ENCODE peak calls at places on chromosomes 1 and 21, in seven cellular contexts. One of them, this sample, is unnamed.

GRCh38 chr1:60978421-60979357 is 103.7 kb upstream of the NFIA start:
- DNase-seq in activated gamma-delta T cell treated with Interleukin-2 at 50 U/mL for 16 hours: peak; percentile 7
- DNase-seq in epithelial cell of esophagus: peak; percentile 74
- DNase-seq in breast epithelium: no peak
- DNase-seq in AG20443: peak; percentile 57
- DNase-seq in progenitor cell of endocrine pancreas: no peak
- DNase-seq in activated CD8-positive, alpha-beta memory T cell treated with anti-CD3 and anti-CD28 coated beads for 24 hours: peak; percentile 56
- DNase-seq in this sample: peak; percentile 11

GRCh38 chr1:196910208-196910607 is 22.4 kb downstream of the CFHR4 start:
- DNase-seq in activated gamma-delta T cell treated with Interleukin-2 at 50 U/mL for 16 hours: no peak
- DNase-seq in epithelial cell of esophagus: peak; percentile 7
- DNase-seq in breast epithelium: no peak
- DNase-seq in AG20443: no peak
- DNase-seq in progenitor cell of endocrine pancreas: no peak
- DNase-seq in activated CD8-positive, alpha-beta memory T cell treated with anti-CD3 and anti-CD28 coated beads for 24 hours: no peak
- DNase-seq in this sample: no peak

GRCh38 chr21:34018185-34018584 is 55.2 kb upstream of the MRPS6 start:
- DNase-seq in activated gamma-delta T cell treated with Interleukin-2 at 50 U/mL for 16 hours: no peak
- DNase-seq in epithelial cell of esophagus: no peak
- DNase-seq in breast epithelium: no peak
- DNase-seq in AG20443: no peak
- DNase-seq in progenitor cell of endocrine pancreas: no peak
- DNase-seq in activated CD8-positive, alpha-beta memory T cell treated with anti-CD3 and anti-CD28 coated beads for 24 hours: no peak
- DNase-seq in this sample: no peak

GRCh38 chr21:37257526-37257966 is 9.6 kb downstream of the VPS26C start:
- DNase-seq in activated gamma-delta T cell treated with Interleukin-2 at 50 U/mL for 16 hours: no peak
- DNase-seq in epithelial cell of esophagus: peak; percentile 30
- DNase-seq in breast epithelium: no peak
- DNase-seq in AG20443: peak; percentile 42
- DNase-seq in progenitor cell of endocrine pancreas: no peak
- DNase-seq in activated CD8-positive, alpha-beta memory T cell treated with anti-CD3 and anti-CD28 coated beads for 24 hours: no peak
- DNase-seq in this sample: no peak

GRCh38 chr21:26852422-26852821 is 7.2 kb upstream of the ADAMTS1 start:
- DNase-seq in activated gamma-delta T cell treated with Interleukin-2 at 50 U/mL for 16 hours: no peak
- DNase-seq in epithelial cell of esophagus: no peak
- DNase-seq in breast epithelium: no peak
- DNase-seq in AG20443: no peak
- DNase-seq in progenitor cell of endocrine pancreas: no peak
- DNase-seq in activated CD8-positive, alpha-beta memory T cell treated with anti-CD3 and anti-CD28 coated beads for 24 hours: no peak
- DNase-seq in this sample: no peak

GRCh38 chr1:108878678-108879077 is 1.9 kb downstream of the GPSM2 start:
- DNase-seq in activated gamma-delta T cell treated with Interleukin-2 at 50 U/mL for 16 hours: no peak
- DNase-seq in epithelial cell of esophagus: no peak
- DNase-seq in breast epithelium: no peak
- DNase-seq in AG20443: no peak
- DNase-seq in progenitor cell of endocrine pancreas: no peak
- DNase-seq in activated CD8-positive, alpha-beta memory T cell treated with anti-CD3 and anti-CD28 coated beads for 24 hours: no peak
- DNase-seq in this sample: no peak

GRCh38 chr1:78143152-78143551 is 97.4 kb downstream of the GIPC2 start:
- DNase-seq in activated gamma-delta T cell treated with Interleukin-2 at 50 U/mL for 16 hours: no peak
- DNase-seq in epithelial cell of esophagus: no peak
- DNase-seq in breast epithelium: no peak
- DNase-seq in AG20443: no peak
- DNase-seq in progenitor cell of endocrine pancreas: no peak
- DNase-seq in activated CD8-positive, alpha-beta memory T cell treated with anti-CD3 and anti-CD28 coated beads for 24 hours: no peak
- DNase-seq in this sample: peak; percentile 14

GRCh38 chr1:17118268-17118667 is 983 bp downstream of the PADI2 start:
- DNase-seq in activated gamma-delta T cell treated with Interleukin-2 at 50 U/mL for 16 hours: no peak
- DNase-seq in epithelial cell of esophagus: no peak
- DNase-seq in breast epithelium: no peak
- DNase-seq in AG20443: no peak
- DNase-seq in progenitor cell of endocrine pancreas: no peak
- DNase-seq in activated CD8-positive, alpha-beta memory T cell treated with anti-CD3 and anti-CD28 coated beads for 24 hours: no peak
- DNase-seq in this sample: no peak

GRCh38 chr21:21232320-21232719 is 234.1 kb downstream of the NCAM2 start:
- DNase-seq in activated gamma-delta T cell treated with Interleukin-2 at 50 U/mL for 16 hours: no peak
- DNase-seq in epithelial cell of esophagus: peak; percentile 1
- DNase-seq in breast epithelium: no peak
- DNase-seq in AG20443: peak; percentile 18
- DNase-seq in progenitor cell of endocrine pancreas: no peak
- DNase-seq in activated CD8-positive, alpha-beta memory T cell treated with anti-CD3 and anti-CD28 coated beads for 24 hours: no peak
- DNase-seq in this sample: no peak

GRCh38 chr21:41605178-41605933 is 97.4 kb upstream of the TMPRSS2 start:
- DNase-seq in activated gamma-delta T cell treated with Interleukin-2 at 50 U/mL for 16 hours: no peak
- DNase-seq in epithelial cell of esophagus: peak; percentile 61
- DNase-seq in breast epithelium: no peak
- DNase-seq in AG20443: no peak
- DNase-seq in progenitor cell of endocrine pancreas: no peak
- DNase-seq in activated CD8-positive, alpha-beta memory T cell treated with anti-CD3 and anti-CD28 coated beads for 24 hours: no peak
- DNase-seq in this sample: no peak

GRCh38 chr1:114208659-114209215 is 55.1 kb upstream of the SYT6 start:
- DNase-seq in activated gamma-delta T cell treated with Interleukin-2 at 50 U/mL for 16 hours: no peak
- DNase-seq in epithelial cell of esophagus: no peak
- DNase-seq in breast epithelium: no peak
- DNase-seq in AG20443: no peak
- DNase-seq in progenitor cell of endocrine pancreas: no peak
- DNase-seq in activated CD8-positive, alpha-beta memory T cell treated with anti-CD3 and anti-CD28 coated beads for 24 hours: no peak
- DNase-seq in this sample: no peak

GRCh38 chr1:8545078-8545477 is 227.2 kb downstream of the SLC45A1 start:
- DNase-seq in activated gamma-delta T cell treated with Interleukin-2 at 50 U/mL for 16 hours: no peak
- DNase-seq in epithelial cell of esophagus: peak; percentile 79
- DNase-seq in breast epithelium: no peak
- DNase-seq in AG20443: no peak
- DNase-seq in progenitor cell of endocrine pancreas: no peak
- DNase-seq in activated CD8-positive, alpha-beta memory T cell treated with anti-CD3 and anti-CD28 coated beads for 24 hours: no peak
- DNase-seq in this sample: no peak

GRCh38 chr1:194959795-194960194 is 1648.4 kb downstream of the KCNT2 start:
- DNase-seq in activated gamma-delta T cell treated with Interleukin-2 at 50 U/mL for 16 hours: no peak
- DNase-seq in epithelial cell of esophagus: no peak
- DNase-seq in breast epithelium: no peak
- DNase-seq in AG20443: no peak
- DNase-seq in progenitor cell of endocrine pancreas: no peak
- DNase-seq in activated CD8-positive, alpha-beta memory T cell treated with anti-CD3 and anti-CD28 coated beads for 24 hours: no peak
- DNase-seq in this sample: no peak

GRCh38 chr1:21904725-21905520 is 32.2 kb downstream of the HSPG2 start:
- DNase-seq in activated gamma-delta T cell treated with Interleukin-2 at 50 U/mL for 16 hours: no peak
- DNase-seq in epithelial cell of esophagus: peak; percentile 89
- DNase-seq in breast epithelium: peak; percentile 93
- DNase-seq in AG20443: peak; percentile 47
- DNase-seq in progenitor cell of endocrine pancreas: no peak
- DNase-seq in activated CD8-positive, alpha-beta memory T cell treated with anti-CD3 and anti-CD28 coated beads for 24 hours: no peak
- DNase-seq in this sample: no peak

GRCh38 chr1:31051611-31052010 is 13.9 kb downstream of the PUM1 start:
- DNase-seq in activated gamma-delta T cell treated with Interleukin-2 at 50 U/mL for 16 hours: no peak
- DNase-seq in epithelial cell of esophagus: no peak
- DNase-seq in breast epithelium: no peak
- DNase-seq in AG20443: no peak
- DNase-seq in progenitor cell of endocrine pancreas: no peak
- DNase-seq in activated CD8-positive, alpha-beta memory T cell treated with anti-CD3 and anti-CD28 coated beads for 24 hours: no peak
- DNase-seq in this sample: no peak

GRCh38 chr1:95221306-95221705 is 12.7 kb upstream of the RWDD3 start:
- DNase-seq in activated gamma-delta T cell treated with Interleukin-2 at 50 U/mL for 16 hours: no peak
- DNase-seq in epithelial cell of esophagus: no peak
- DNase-seq in breast epithelium: no peak
- DNase-seq in AG20443: no peak
- DNase-seq in progenitor cell of endocrine pancreas: no peak
- DNase-seq in activated CD8-positive, alpha-beta memory T cell treated with anti-CD3 and anti-CD28 coated beads for 24 hours: no peak
- DNase-seq in this sample: no peak

GRCh38 chr1:167905182-167905581 is 8.8 kb downstream of the ADCY10 start:
- DNase-seq in activated gamma-delta T cell treated with Interleukin-2 at 50 U/mL for 16 hours: no peak
- DNase-seq in epithelial cell of esophagus: no peak
- DNase-seq in breast epithelium: no peak
- DNase-seq in AG20443: no peak
- DNase-seq in progenitor cell of endocrine pancreas: no peak
- DNase-seq in activated CD8-positive, alpha-beta memory T cell treated with anti-CD3 and anti-CD28 coated beads for 24 hours: no peak
- DNase-seq in this sample: no peak

GRCh38 chr1:231929311-231929710 is 302.7 kb downstream of the DISC1 start:
- DNase-seq in activated gamma-delta T cell treated with Interleukin-2 at 50 U/mL for 16 hours: no peak
- DNase-seq in epithelial cell of esophagus: peak; percentile 96
- DNase-seq in breast epithelium: no peak
- DNase-seq in AG20443: peak; percentile 53
- DNase-seq in progenitor cell of endocrine pancreas: no peak
- DNase-seq in activated CD8-positive, alpha-beta memory T cell treated with anti-CD3 and anti-CD28 coated beads for 24 hours: no peak
- DNase-seq in this sample: no peak

GRCh38 chr21:37266515-37267221 is 466 bp downstream of the VPS26C start:
- DNase-seq in activated gamma-delta T cell treated with Interleukin-2 at 50 U/mL for 16 hours: no peak
- DNase-seq in epithelial cell of esophagus: no peak
- DNase-seq in breast epithelium: no peak
- DNase-seq in AG20443: peak; percentile 40
- DNase-seq in progenitor cell of endocrine pancreas: peak; percentile 56
- DNase-seq in activated CD8-positive, alpha-beta memory T cell treated with anti-CD3 and anti-CD28 coated beads for 24 hours: no peak
- DNase-seq in this sample: no peak

GRCh38 chr1:109805486-109806180 is 41.9 kb upstream of the EPS8L3 start:
- DNase-seq in activated gamma-delta T cell treated with Interleukin-2 at 50 U/mL for 16 hours: no peak
- DNase-seq in epithelial cell of esophagus: no peak
- DNase-seq in breast epithelium: no peak
- DNase-seq in AG20443: no peak
- DNase-seq in progenitor cell of endocrine pancreas: no peak
- DNase-seq in activated CD8-positive, alpha-beta memory T cell treated with anti-CD3 and anti-CD28 coated beads for 24 hours: peak; percentile 37
- DNase-seq in this sample: no peak

GRCh38 chr1:94207695-94208094 is 29.7 kb downstream of the ARHGAP29 start:
- DNase-seq in activated gamma-delta T cell treated with Interleukin-2 at 50 U/mL for 16 hours: no peak
- DNase-seq in epithelial cell of esophagus: no peak
- DNase-seq in breast epithelium: no peak
- DNase-seq in AG20443: no peak
- DNase-seq in progenitor cell of endocrine pancreas: no peak
- DNase-seq in activated CD8-positive, alpha-beta memory T cell treated with anti-CD3 and anti-CD28 coated beads for 24 hours: no peak
- DNase-seq in this sample: no peak

GRCh38 chr1:40385437-40386310 is 12.1 kb downstream of the SMAP2 start:
- DNase-seq in activated gamma-delta T cell treated with Interleukin-2 at 50 U/mL for 16 hours: peak; percentile 47
- DNase-seq in epithelial cell of esophagus: no peak
- DNase-seq in breast epithelium: no peak
- DNase-seq in AG20443: no peak
- DNase-seq in progenitor cell of endocrine pancreas: no peak
- DNase-seq in activated CD8-positive, alpha-beta memory T cell treated with anti-CD3 and anti-CD28 coated beads for 24 hours: no peak
- DNase-seq in this sample: peak; percentile 86

GRCh38 chr21:42833859-42834729 is 45.2 kb downstream of the WDR4 start:
- DNase-seq in activated gamma-delta T cell treated with Interleukin-2 at 50 U/mL for 16 hours: no peak
- DNase-seq in epithelial cell of esophagus: no peak
- DNase-seq in breast epithelium: no peak
- DNase-seq in AG20443: peak; percentile 7
- DNase-seq in progenitor cell of endocrine pancreas: no peak
- DNase-seq in activated CD8-positive, alpha-beta memory T cell treated with anti-CD3 and anti-CD28 coated beads for 24 hours: peak; percentile 59
- DNase-seq in this sample: no peak

This sample was measured in immature natural killer cell.